ENCODE peak calls at places on chromosomes 6 and 20, in seven cellular contexts. P is NCI-H2081; J is endothelial cell; T is IMR-90; K is GM23248; Y is fibroblast of the aortic adventitia; D is central memory CD8-positive, alpha-beta T cell. C is an unnamed sample.

GRCh38 chr20:43824699-43825402 is 89.8 kb upstream of the TOX2 start:
- DNase-seq in Y (peak; percentile 53), P (no peak), K (peak; percentile 39), T (peak; percentile 29), D (no peak), J (peak; percentile 44), C (peak; percentile 51)

GRCh38 chr6:33828764-33829731 is 25.2 kb upstream of the MLN start:
- DNase-seq in K (no peak), P (no peak), Y (peak; percentile 21), T (no peak), D (no peak), J (no peak), C (no peak)

GRCh38 chr6:37134622-37135191 is 35.2 kb upstream of the PIM1 start:
- DNase-seq in T (peak; percentile 96), P (no peak), D (peak; percentile 49), Y (peak; percentile 96), K (peak; percentile 98), J (no peak), C (peak; percentile 99)

GRCh38 chr6:109628158-109629000 is 62.6 kb downstream of the AK9 start:
- DNase-seq in K (no peak), D (no peak), Y (no peak), P (no peak), J (no peak), T (no peak), C (no peak)

GRCh38 chr6:84976516-84977420 is 212.4 kb upstream of the TBX18 start:
- DNase-seq in P (no peak), D (no peak), K (no peak), T (no peak), J (no peak), Y (peak; percentile 47), C (peak; percentile 1)

GRCh38 chr20:40848530-40848929 is 159.5 kb upstream of the MAFB start:
- DNase-seq in D (no peak), Y (no peak), T (no peak), K (no peak), P (no peak), J (no peak), C (no peak)

GRCh38 chr6:108673153-108673552 is 112.4 kb downstream of the FOXO3 start:
- DNase-seq in Y (no peak), J (no peak), D (no peak), P (no peak), T (no peak), K (no peak), C (no peak)

GRCh38 chr20:59055302-59055701 is 12.7 kb upstream of the PRELID3B start:
- DNase-seq in K (peak; percentile 50), Y (peak; percentile 46), T (peak; percentile 37), J (no peak), D (no peak), P (no peak), C (peak; percentile 38)

GRCh38 chr20:18403269-18403668 is 63.6 kb downstream of the DZANK1 start:
- DNase-seq in K (no peak), T (no peak), D (no peak), Y (no peak), J (no peak), P (no peak), C (no peak)

GRCh38 chr6:4637691-4638433 is 138.3 kb upstream of the CDYL start:
- DNase-seq in Y (peak; percentile 77), D (no peak), P (no peak), J (no peak), T (peak; percentile 93), K (peak; percentile 86), C (peak; percentile 88)

GRCh38 chr6:98944598-98945011 is 3.1 kb downstream of the FBXL4 start:
- DNase-seq in P (no peak), T (peak; percentile 72), K (peak; percentile 78), D (no peak), Y (peak; percentile 44), J (no peak), C (peak; percentile 89)

GRCh38 chr6:69022991-69023390 is 387.9 kb downstream of the ADGRB3 start:
- DNase-seq in J (no peak), Y (peak; percentile 42), T (peak; percentile 53), D (no peak), K (peak; percentile 36), P (no peak), C (peak; percentile 77)

GRCh38 chr6:26414281-26414680 is 12.2 kb downstream of the BTN3A1 start:
- DNase-seq in P (no peak), J (no peak), D (no peak), K (no peak), Y (no peak), T (no peak), C (no peak)

GRCh38 chr6:131519670-131520436 is 53.2 kb upstream of the ARG1 start:
- DNase-seq in K (peak; percentile 68), J (peak; percentile 42), Y (peak; percentile 54), T (peak; percentile 45), D (no peak), P (peak; percentile 15), C (peak; percentile 58)

GRCh38 chr6:95578106-95578410 is 723 bp downstream of the MANEA start:
- DNase-seq in P (no peak), D (no peak), Y (no peak), K (no peak), T (peak; percentile 1), J (no peak), C (peak; percentile 5)

GRCh38 chr20:50595988-50596693 is 86.0 kb downstream of the PTPN1 start:
- DNase-seq in K (no peak), J (no peak), P (no peak), Y (no peak), T (peak; percentile 24), D (no peak), C (no peak)

C was measured in iris pigment epithelial cell.